ENCODE peak calls at places on chromosomes 2 and 18, in eight cellular contexts. One of them, this sample, is unnamed.
A peak's percentile ranks its signal among the peaks of the same experiment; 100 is the strongest.

GRCh38 chr2:221374234-221374633 is 197.9 kb downstream of the EPHA4 start:
- DNase-seq in PC-3: no peak
- DNase-seq in activated CD4-positive, alpha-beta T cell treated with anti-CD3 and anti-CD28 coated beads for 48 hours: no peak
- DNase-seq in CD4-positive, CD25-positive, alpha-beta regulatory T cell: no peak
- DNase-seq in effector memory CD4-positive, alpha-beta T cell: no peak
- DNase-seq in islet precursor cell: no peak
- DNase-seq in dorsolateral prefrontal cortex: no peak
- DNase-seq in NCI-H226: no peak
- DNase-seq in this sample: no peak

GRCh38 chr18:79952996-79953559 is 1.6 kb upstream of the SLC66A2 start:
- DNase-seq in NCI-H226: no peak
- DNase-seq in islet precursor cell: peak; percentile 68
- DNase-seq in effector memory CD4-positive, alpha-beta T cell: no peak
- DNase-seq in activated CD4-positive, alpha-beta T cell treated with anti-CD3 and anti-CD28 coated beads for 48 hours: no peak
- DNase-seq in PC-3: no peak
- DNase-seq in CD4-positive, CD25-positive, alpha-beta regulatory T cell: no peak
- DNase-seq in dorsolateral prefrontal cortex: no peak
- DNase-seq in this sample: no peak

GRCh38 chr2:4445821-4446220 is 742.4 kb downstream of the DCDC2C start:
- DNase-seq in dorsolateral prefrontal cortex: no peak
- DNase-seq in activated CD4-positive, alpha-beta T cell treated with anti-CD3 and anti-CD28 coated beads for 48 hours: no peak
- DNase-seq in NCI-H226: no peak
- DNase-seq in PC-3: no peak
- DNase-seq in CD4-positive, CD25-positive, alpha-beta regulatory T cell: no peak
- DNase-seq in effector memory CD4-positive, alpha-beta T cell: no peak
- DNase-seq in islet precursor cell: no peak
- DNase-seq in this sample: no peak

GRCh38 chr2:69122271-69122670 is 109.3 kb downstream of the ANTXR1 start:
- DNase-seq in islet precursor cell: no peak
- DNase-seq in activated CD4-positive, alpha-beta T cell treated with anti-CD3 and anti-CD28 coated beads for 48 hours: no peak
- DNase-seq in NCI-H226: peak; percentile 80
- DNase-seq in CD4-positive, CD25-positive, alpha-beta regulatory T cell: no peak
- DNase-seq in PC-3: peak; percentile 48
- DNase-seq in effector memory CD4-positive, alpha-beta T cell: no peak
- DNase-seq in dorsolateral prefrontal cortex: no peak
- DNase-seq in this sample: no peak

GRCh38 chr2:234691226-234691600 is 194.3 kb upstream of the ARL4C start:
- DNase-seq in CD4-positive, CD25-positive, alpha-beta regulatory T cell: no peak
- DNase-seq in dorsolateral prefrontal cortex: no peak
- DNase-seq in NCI-H226: no peak
- DNase-seq in activated CD4-positive, alpha-beta T cell treated with anti-CD3 and anti-CD28 coated beads for 48 hours: no peak
- DNase-seq in effector memory CD4-positive, alpha-beta T cell: no peak
- DNase-seq in PC-3: no peak
- DNase-seq in islet precursor cell: no peak
- DNase-seq in this sample: no peak

GRCh38 chr2:105296017-105296611 is 33.4 kb downstream of the TGFBRAP1 start:
- DNase-seq in effector memory CD4-positive, alpha-beta T cell: no peak
- DNase-seq in activated CD4-positive, alpha-beta T cell treated with anti-CD3 and anti-CD28 coated beads for 48 hours: no peak
- DNase-seq in NCI-H226: no peak
- DNase-seq in islet precursor cell: no peak
- DNase-seq in CD4-positive, CD25-positive, alpha-beta regulatory T cell: no peak
- DNase-seq in PC-3: no peak
- DNase-seq in dorsolateral prefrontal cortex: no peak
- DNase-seq in this sample: no peak

GRCh38 chr2:95231723-95232122 is 24.4 kb downstream of the ZNF892 start:
- DNase-seq in effector memory CD4-positive, alpha-beta T cell: no peak
- DNase-seq in dorsolateral prefrontal cortex: peak; percentile 66
- DNase-seq in CD4-positive, CD25-positive, alpha-beta regulatory T cell: no peak
- DNase-seq in activated CD4-positive, alpha-beta T cell treated with anti-CD3 and anti-CD28 coated beads for 48 hours: peak; percentile 64
- DNase-seq in NCI-H226: peak; percentile 45
- DNase-seq in islet precursor cell: peak; percentile 93
- DNase-seq in PC-3: peak; percentile 93
- DNase-seq in this sample: peak; percentile 85

GRCh38 chr2:68514316-68514929 is 47.0 kb downstream of the APLF start:
- DNase-seq in NCI-H226: no peak
- DNase-seq in effector memory CD4-positive, alpha-beta T cell: no peak
- DNase-seq in CD4-positive, CD25-positive, alpha-beta regulatory T cell: no peak
- DNase-seq in islet precursor cell: no peak
- DNase-seq in PC-3: no peak
- DNase-seq in dorsolateral prefrontal cortex: no peak
- DNase-seq in activated CD4-positive, alpha-beta T cell treated with anti-CD3 and anti-CD28 coated beads for 48 hours: no peak
- DNase-seq in this sample: no peak

GRCh38 chr2:217402622-217403383 is 542.9 kb upstream of the TNP1 start:
- DNase-seq in CD4-positive, CD25-positive, alpha-beta regulatory T cell: no peak
- DNase-seq in islet precursor cell: no peak
- DNase-seq in effector memory CD4-positive, alpha-beta T cell: no peak
- DNase-seq in NCI-H226: no peak
- DNase-seq in PC-3: peak; percentile 68
- DNase-seq in activated CD4-positive, alpha-beta T cell treated with anti-CD3 and anti-CD28 coated beads for 48 hours: no peak
- DNase-seq in dorsolateral prefrontal cortex: no peak
- DNase-seq in this sample: no peak

GRCh38 chr18:31835528-31836138 is 75.0 kb upstream of the SLC25A52 start:
- DNase-seq in NCI-H226: no peak
- DNase-seq in islet precursor cell: no peak
- DNase-seq in CD4-positive, CD25-positive, alpha-beta regulatory T cell: no peak
- DNase-seq in effector memory CD4-positive, alpha-beta T cell: no peak
- DNase-seq in dorsolateral prefrontal cortex: no peak
- DNase-seq in PC-3: no peak
- DNase-seq in activated CD4-positive, alpha-beta T cell treated with anti-CD3 and anti-CD28 coated beads for 48 hours: no peak
- DNase-seq in this sample: no peak

GRCh38 chr18:52894801-52895200 is 554.8 kb downstream of the DCC start:
- DNase-seq in NCI-H226: no peak
- DNase-seq in activated CD4-positive, alpha-beta T cell treated with anti-CD3 and anti-CD28 coated beads for 48 hours: no peak
- DNase-seq in islet precursor cell: no peak
- DNase-seq in CD4-positive, CD25-positive, alpha-beta regulatory T cell: no peak
- DNase-seq in dorsolateral prefrontal cortex: no peak
- DNase-seq in effector memory CD4-positive, alpha-beta T cell: no peak
- DNase-seq in PC-3: no peak
- DNase-seq in this sample: no peak

GRCh38 chr2:23092831-23093230 is 292.1 kb upstream of the KLHL29 start:
- DNase-seq in islet precursor cell: no peak
- DNase-seq in effector memory CD4-positive, alpha-beta T cell: no peak
- DNase-seq in dorsolateral prefrontal cortex: no peak
- DNase-seq in PC-3: peak; percentile 14
- DNase-seq in CD4-positive, CD25-positive, alpha-beta regulatory T cell: no peak
- DNase-seq in NCI-H226: peak; percentile 7
- DNase-seq in activated CD4-positive, alpha-beta T cell treated with anti-CD3 and anti-CD28 coated beads for 48 hours: no peak
- DNase-seq in this sample: peak; percentile 74

GRCh38 chr18:23311346-23312103 is 141.6 kb upstream of the RIOK3 start:
- DNase-seq in effector memory CD4-positive, alpha-beta T cell: no peak
- DNase-seq in islet precursor cell: no peak
- DNase-seq in NCI-H226: peak; percentile 76
- DNase-seq in PC-3: peak; percentile 76
- DNase-seq in CD4-positive, CD25-positive, alpha-beta regulatory T cell: no peak
- DNase-seq in dorsolateral prefrontal cortex: no peak
- DNase-seq in activated CD4-positive, alpha-beta T cell treated with anti-CD3 and anti-CD28 coated beads for 48 hours: no peak
- DNase-seq in this sample: no peak

GRCh38 chr2:172080641-172081230 is 4.6 kb upstream of the DLX1 start:
- DNase-seq in dorsolateral prefrontal cortex: no peak
- DNase-seq in NCI-H226: no peak
- DNase-seq in effector memory CD4-positive, alpha-beta T cell: no peak
- DNase-seq in activated CD4-positive, alpha-beta T cell treated with anti-CD3 and anti-CD28 coated beads for 48 hours: no peak
- DNase-seq in islet precursor cell: no peak
- DNase-seq in CD4-positive, CD25-positive, alpha-beta regulatory T cell: peak; percentile 21
- DNase-seq in PC-3: no peak
- DNase-seq in this sample: peak; percentile 55

GRCh38 chr2:203913947-203914346 is 22.6 kb upstream of the ICOS start:
- DNase-seq in islet precursor cell: no peak
- DNase-seq in activated CD4-positive, alpha-beta T cell treated with anti-CD3 and anti-CD28 coated beads for 48 hours: no peak
- DNase-seq in effector memory CD4-positive, alpha-beta T cell: no peak
- DNase-seq in CD4-positive, CD25-positive, alpha-beta regulatory T cell: no peak
- DNase-seq in PC-3: no peak
- DNase-seq in dorsolateral prefrontal cortex: no peak
- DNase-seq in NCI-H226: no peak
- DNase-seq in this sample: peak; percentile 62

GRCh38 chr2:8849322-8849721 is 11.9 kb upstream of the KIDINS220 start:
- DNase-seq in activated CD4-positive, alpha-beta T cell treated with anti-CD3 and anti-CD28 coated beads for 48 hours: no peak
- DNase-seq in CD4-positive, CD25-positive, alpha-beta regulatory T cell: no peak
- DNase-seq in islet precursor cell: no peak
- DNase-seq in PC-3: no peak
- DNase-seq in NCI-H226: no peak
- DNase-seq in effector memory CD4-positive, alpha-beta T cell: no peak
- DNase-seq in dorsolateral prefrontal cortex: no peak
- DNase-seq in this sample: no peak

GRCh38 chr2:96427917-96428316 is 77.2 kb downstream of the NEURL3 start:
- DNase-seq in effector memory CD4-positive, alpha-beta T cell: no peak
- DNase-seq in NCI-H226: peak; percentile 67
- DNase-seq in dorsolateral prefrontal cortex: no peak
- DNase-seq in CD4-positive, CD25-positive, alpha-beta regulatory T cell: no peak
- DNase-seq in PC-3: peak; percentile 98
- DNase-seq in islet precursor cell: peak; percentile 64
- DNase-seq in activated CD4-positive, alpha-beta T cell treated with anti-CD3 and anti-CD28 coated beads for 48 hours: peak; percentile 33
- DNase-seq in this sample: no peak

GRCh38 chr18:34901299-34901698 is 139.9 kb upstream of the MAPRE2 start:
- DNase-seq in NCI-H226: no peak
- DNase-seq in dorsolateral prefrontal cortex: no peak
- DNase-seq in PC-3: peak; percentile 13
- DNase-seq in islet precursor cell: no peak
- DNase-seq in CD4-positive, CD25-positive, alpha-beta regulatory T cell: no peak
- DNase-seq in effector memory CD4-positive, alpha-beta T cell: no peak
- DNase-seq in activated CD4-positive, alpha-beta T cell treated with anti-CD3 and anti-CD28 coated beads for 48 hours: no peak
- DNase-seq in this sample: peak; percentile 11

GRCh38 chr2:191036365-191036764 is 22.4 kb upstream of the STAT1 start:
- DNase-seq in activated CD4-positive, alpha-beta T cell treated with anti-CD3 and anti-CD28 coated beads for 48 hours: no peak
- DNase-seq in CD4-positive, CD25-positive, alpha-beta regulatory T cell: no peak
- DNase-seq in effector memory CD4-positive, alpha-beta T cell: no peak
- DNase-seq in islet precursor cell: no peak
- DNase-seq in NCI-H226: no peak
- DNase-seq in PC-3: no peak
- DNase-seq in dorsolateral prefrontal cortex: no peak
- DNase-seq in this sample: no peak

This sample was measured in iPS-NIHi11.